ENCODE peak calls at places on chromosomes 4 and X, in eight cellular contexts. X is AG09319, P is tibial artery, B is GM13977, C is right lobe of liver, I is WERI-Rb-1, D is NCI-H82, Q is HT-29. F is an unnamed sample.

GRCh38 chr4:186819357-186820086 is 95.9 kb upstream of the FAT1 start:
- DNase-seq in Q (no peak), I (no peak), X (no peak), P (no peak), D (peak; percentile 37), C (no peak), B (no peak), F (no peak)

GRCh38 chrX:37906357-37906756 is 59.0 kb upstream of the DYNLT3 start:
- DNase-seq in B (no peak), P (no peak), X (no peak), D (peak; percentile 1), Q (no peak), C (no peak), I (no peak), F (no peak)

GRCh38 chr4:24006269-24006668 is 116.4 kb upstream of the PPARGC1A start:
- DNase-seq in X (no peak), P (no peak), Q (no peak), D (no peak), C (no peak), B (no peak), I (no peak), F (no peak)

GRCh38 chrX:74133156-74133796 is 170.7 kb upstream of the ZCCHC13 start:
- DNase-seq in D (peak; percentile 79), Q (peak; percentile 70), B (peak; percentile 60), X (peak; percentile 39), I (no peak), P (no peak), C (no peak), F (no peak)

GRCh38 chrX:70754169-70754843 is 154.2 kb downstream of the TEX11 start:
- DNase-seq in I (no peak), X (no peak), B (no peak), P (no peak), C (no peak), Q (no peak), D (no peak), F (no peak)

GRCh38 chrX:15497865-15498264 is 2.7 kb upstream of the BMX start:
- DNase-seq in D (peak; percentile 70), B (peak; percentile 74), X (no peak), I (peak; percentile 57), C (no peak), P (no peak), Q (peak; percentile 60), F (peak; percentile 77)

GRCh38 chrX:107691024-107691448 is 62.7 kb downstream of the PRPS1 start:
- DNase-seq in X (no peak), B (no peak), C (no peak), D (no peak), Q (no peak), P (no peak), I (no peak), F (no peak)

GRCh38 chr4:61994036-61994435 is 793.9 kb downstream of the ADGRL3 start:
- DNase-seq in D (no peak), C (no peak), I (no peak), P (no peak), B (no peak), X (no peak), Q (no peak), F (no peak)

GRCh38 chr4:137032242-137032641 is 500.1 kb downstream of the PCDH18 start:
- DNase-seq in Q (no peak), D (peak; percentile 29), P (no peak), X (no peak), C (no peak), B (no peak), I (no peak), F (no peak)

GRCh38 chr4:15378493-15378892 is 49.3 kb upstream of the C1QTNF7 start:
- DNase-seq in I (no peak), B (no peak), Q (no peak), P (no peak), D (no peak), X (no peak), C (no peak), F (no peak)

GRCh38 chr4:119211856-119212250 is 660 bp upstream of the USP53 start:
- DNase-seq in B (peak; percentile 23), I (no peak), Q (no peak), D (no peak), C (no peak), P (no peak), X (no peak), F (no peak)

GRCh38 chr4:85910985-85911384 is 436.0 kb downstream of the ARHGAP24 start:
- DNase-seq in P (no peak), C (no peak), D (no peak), B (no peak), I (no peak), X (no peak), Q (no peak), F (no peak)

GRCh38 chr4:86497980-86498379 is 96.1 kb upstream of the PTPN13 start:
- DNase-seq in D (peak; percentile 48), X (no peak), P (no peak), I (no peak), Q (no peak), C (no peak), B (no peak), F (no peak)

GRCh38 chr4:61750810-61751209 is 550.7 kb downstream of the ADGRL3 start:
- DNase-seq in I (peak; percentile 18), D (peak; percentile 1), C (no peak), B (no peak), Q (no peak), P (no peak), X (no peak), F (no peak)

GRCh38 chrX:138710866-138711331 is 618 bp downstream of the FGF13 start:
- DNase-seq in Q (no peak), X (no peak), D (peak; percentile 6), P (no peak), I (no peak), B (no peak), C (peak; percentile 52), F (no peak)

GRCh38 chr4:108043536-108043935 is 53.8 kb downstream of the HADH start:
- DNase-seq in P (no peak), D (peak; percentile 28), X (no peak), B (no peak), I (no peak), Q (no peak), C (no peak), F (no peak)

GRCh38 chr4:6933691-6934430 is 24.2 kb downstream of the TBC1D14 start:
- DNase-seq in Q (no peak), B (no peak), D (no peak), P (no peak), I (no peak), X (no peak), C (no peak), F (peak; percentile 59)

GRCh38 chrX:78029663-78030062 is 60.2 kb upstream of the PGAM4 start:
- DNase-seq in C (no peak), X (peak; percentile 3), I (peak; percentile 15), D (peak; percentile 56), Q (peak; percentile 75), B (no peak), P (no peak), F (peak; percentile 23)

GRCh38 chrX:67570839-67571238 is 27.0 kb downstream of the AR start:
- DNase-seq in C (no peak), P (no peak), B (no peak), X (no peak), Q (no peak), I (no peak), D (no peak), F (no peak)

GRCh38 chrX:3811331-3812311 is 98.2 kb upstream of the PRKX start:
- DNase-seq in D (peak; percentile 59), P (no peak), B (peak; percentile 67), C (no peak), Q (peak; percentile 31), X (no peak), I (peak; percentile 29), F (no peak)

GRCh38 chr4:34920032-34920431 is 1324.3 kb downstream of the ARAP2 start:
- DNase-seq in P (no peak), C (no peak), Q (no peak), I (no peak), B (no peak), X (no peak), D (no peak), F (no peak)

GRCh38 chr4:56026596-56026995 is 77.9 kb downstream of the CEP135 start:
- DNase-seq in B (no peak), Q (no peak), D (peak; percentile 1), C (no peak), X (no peak), P (no peak), I (no peak), F (no peak)

GRCh38 chrX:11464360-11464759 is 171.1 kb downstream of the AMELX start:
- DNase-seq in X (no peak), D (no peak), B (no peak), I (no peak), P (no peak), C (no peak), Q (no peak), F (no peak)

GRCh38 chr4:103375278-103375677 is 177.1 kb upstream of the CENPE start:
- DNase-seq in B (no peak), C (no peak), P (no peak), I (no peak), X (no peak), D (no peak), Q (no peak), F (no peak)

GRCh38 chr4:85825937-85826678 is 351.2 kb downstream of the ARHGAP24 start:
- DNase-seq in C (peak; percentile 53), P (no peak), B (no peak), I (peak; percentile 44), D (peak; percentile 37), X (peak; percentile 45), Q (peak; percentile 78), F (no peak)

GRCh38 chr4:129929052-129929451 is 833.1 kb downstream of the C4orf33 start:
- DNase-seq in I (peak; percentile 46), B (no peak), D (peak; percentile 58), P (no peak), Q (peak; percentile 26), C (no peak), X (no peak), F (no peak)

GRCh38 chr4:15250021-15250441 is 177.8 kb upstream of the C1QTNF7 start:
- DNase-seq in B (no peak), P (no peak), D (no peak), X (no peak), Q (no peak), I (no peak), C (no peak), F (no peak)

GRCh38 chr4:52823478-52824092 is 38.5 kb upstream of the RASL11B start:
- DNase-seq in D (no peak), X (no peak), I (no peak), B (no peak), P (no peak), C (no peak), Q (peak; percentile 33), F (no peak)

GRCh38 chrX:23662853-23663252 is 4.4 kb upstream of the PRDX4 start:
- DNase-seq in C (no peak), Q (no peak), X (peak; percentile 10), P (no peak), I (no peak), B (peak; percentile 61), D (no peak), F (no peak)

GRCh38 chr4:158193171-158193749 is 17.0 kb upstream of the TMEM144 start:
- DNase-seq in D (peak; percentile 56), C (no peak), I (no peak), Q (peak; percentile 54), X (no peak), P (no peak), B (peak; percentile 12), F (no peak)

GRCh38 chr4:149754526-149754925 is 61.1 kb downstream of the IQCM start:
- DNase-seq in X (no peak), C (no peak), D (no peak), P (no peak), Q (no peak), I (no peak), B (no peak), F (no peak)

GRCh38 chrX:119118780-119119395 is 8.7 kb downstream of the KIAA1210 start:
- DNase-seq in X (peak; percentile 7), P (peak; percentile 62), Q (peak; percentile 69), D (peak; percentile 77), C (no peak), I (peak; percentile 56), B (peak; percentile 48), F (peak; percentile 86)

GRCh38 chrX:111568817-111569216 is 57.4 kb downstream of the SERTM2 start:
- DNase-seq in P (no peak), C (no peak), I (no peak), X (no peak), D (no peak), B (no peak), Q (no peak), F (no peak)

GRCh38 chr4:1813915-1814314 is 20.8 kb downstream of the FGFR3 start:
- DNase-seq in B (no peak), X (no peak), Q (no peak), I (peak; percentile 56), P (no peak), C (no peak), D (peak; percentile 22), F (no peak)